ENCODE peak calls at places on chromosomes 11 and 22, in nine cellular contexts. One of them, this sample, is unnamed.

GRCh38 chr11:78586452-78587046 is 11.9 kb upstream of the NARS2 start:
- DNase-seq in HepG2: no peak
- DNase-seq in endodermal cell: no peak
- DNase-seq in left ventricle myocardium inferior: no peak
- DNase-seq in dorsolateral prefrontal cortex: no peak
- DNase-seq in testis: no peak
- DNase-seq in fibroblast of mammary gland: peak; percentile 44
- DNase-seq in cardiac fibroblast: peak; percentile 60
- DNase-seq in BJ: no peak
- DNase-seq in this sample: no peak

GRCh38 chr11:37544491-37544890 is 946.5 kb upstream of the RAG2 start:
- DNase-seq in left ventricle myocardium inferior: no peak
- DNase-seq in testis: no peak
- DNase-seq in fibroblast of mammary gland: no peak
- DNase-seq in dorsolateral prefrontal cortex: no peak
- DNase-seq in BJ: no peak
- DNase-seq in endodermal cell: no peak
- DNase-seq in HepG2: no peak
- DNase-seq in cardiac fibroblast: no peak
- DNase-seq in this sample: peak; percentile 12

GRCh38 chr11:117842131-117842941 is 17.8 kb upstream of the FXYD2 start:
- DNase-seq in dorsolateral prefrontal cortex: peak; percentile 31
- DNase-seq in fibroblast of mammary gland: no peak
- DNase-seq in BJ: no peak
- DNase-seq in left ventricle myocardium inferior: no peak
- DNase-seq in endodermal cell: peak; percentile 44
- DNase-seq in testis: peak; percentile 47
- DNase-seq in cardiac fibroblast: no peak
- DNase-seq in HepG2: no peak
- DNase-seq in this sample: no peak

GRCh38 chr11:74695705-74696280 is 35.4 kb downstream of the CHRDL2 start:
- DNase-seq in cardiac fibroblast: no peak
- DNase-seq in dorsolateral prefrontal cortex: no peak
- DNase-seq in testis: no peak
- DNase-seq in fibroblast of mammary gland: no peak
- DNase-seq in BJ: no peak
- DNase-seq in left ventricle myocardium inferior: no peak
- DNase-seq in HepG2: no peak
- DNase-seq in endodermal cell: peak; percentile 83
- DNase-seq in this sample: no peak

GRCh38 chr22:45859231-45860161 is 117.5 kb downstream of the WNT7B start:
- DNase-seq in BJ: no peak
- DNase-seq in fibroblast of mammary gland: peak; percentile 4
- DNase-seq in endodermal cell: no peak
- DNase-seq in dorsolateral prefrontal cortex: no peak
- DNase-seq in HepG2: peak; percentile 76
- DNase-seq in cardiac fibroblast: peak; percentile 11
- DNase-seq in left ventricle myocardium inferior: no peak
- DNase-seq in testis: no peak
- DNase-seq in this sample: no peak

GRCh38 chr11:117734596-117734995 is 62.4 kb downstream of the DSCAML1 start:
- DNase-seq in left ventricle myocardium inferior: no peak
- DNase-seq in cardiac fibroblast: no peak
- DNase-seq in HepG2: no peak
- DNase-seq in endodermal cell: peak; percentile 71
- DNase-seq in BJ: no peak
- DNase-seq in testis: no peak
- DNase-seq in dorsolateral prefrontal cortex: peak; percentile 63
- DNase-seq in fibroblast of mammary gland: no peak
- DNase-seq in this sample: no peak

GRCh38 chr22:40654522-40655167 is 18.1 kb upstream of the MRTFA start:
- DNase-seq in cardiac fibroblast: peak; percentile 67
- DNase-seq in dorsolateral prefrontal cortex: peak; percentile 67
- DNase-seq in testis: peak; percentile 70
- DNase-seq in HepG2: no peak
- DNase-seq in BJ: peak; percentile 70
- DNase-seq in fibroblast of mammary gland: peak; percentile 85
- DNase-seq in left ventricle myocardium inferior: peak; percentile 68
- DNase-seq in endodermal cell: peak; percentile 73
- DNase-seq in this sample: peak; percentile 49

GRCh38 chr11:15195454-15196200 is 80.9 kb downstream of the INSC start:
- DNase-seq in fibroblast of mammary gland: no peak
- DNase-seq in BJ: no peak
- DNase-seq in HepG2: peak; percentile 55
- DNase-seq in cardiac fibroblast: peak; percentile 13
- DNase-seq in left ventricle myocardium inferior: no peak
- DNase-seq in endodermal cell: peak; percentile 33
- DNase-seq in dorsolateral prefrontal cortex: no peak
- DNase-seq in testis: no peak
- DNase-seq in this sample: no peak

GRCh38 chr11:134714021-134714656 is 302.1 kb upstream of the B3GAT1 start:
- DNase-seq in testis: no peak
- DNase-seq in fibroblast of mammary gland: no peak
- DNase-seq in cardiac fibroblast: no peak
- DNase-seq in HepG2: no peak
- DNase-seq in left ventricle myocardium inferior: no peak
- DNase-seq in dorsolateral prefrontal cortex: no peak
- DNase-seq in BJ: no peak
- DNase-seq in endodermal cell: no peak
- DNase-seq in this sample: no peak

GRCh38 chr11:132114743-132115142 is 744.3 kb downstream of the NTM start:
- DNase-seq in endodermal cell: no peak
- DNase-seq in HepG2: no peak
- DNase-seq in cardiac fibroblast: no peak
- DNase-seq in left ventricle myocardium inferior: no peak
- DNase-seq in BJ: no peak
- DNase-seq in dorsolateral prefrontal cortex: no peak
- DNase-seq in fibroblast of mammary gland: peak; percentile 25
- DNase-seq in testis: no peak
- DNase-seq in this sample: no peak

GRCh38 chr11:72456651-72457050 is 22.3 kb upstream of the CLPB start:
- DNase-seq in BJ: no peak
- DNase-seq in endodermal cell: no peak
- DNase-seq in dorsolateral prefrontal cortex: no peak
- DNase-seq in HepG2: no peak
- DNase-seq in fibroblast of mammary gland: no peak
- DNase-seq in cardiac fibroblast: no peak
- DNase-seq in testis: no peak
- DNase-seq in left ventricle myocardium inferior: no peak
- DNase-seq in this sample: no peak

GRCh38 chr11:72460091-72460647 is 25.8 kb upstream of the CLPB start:
- DNase-seq in dorsolateral prefrontal cortex: no peak
- DNase-seq in fibroblast of mammary gland: no peak
- DNase-seq in cardiac fibroblast: no peak
- DNase-seq in BJ: no peak
- DNase-seq in endodermal cell: no peak
- DNase-seq in left ventricle myocardium inferior: no peak
- DNase-seq in HepG2: no peak
- DNase-seq in testis: no peak
- DNase-seq in this sample: no peak

GRCh38 chr11:72451836-72452376 is 17.6 kb upstream of the CLPB start:
- DNase-seq in left ventricle myocardium inferior: no peak
- DNase-seq in endodermal cell: no peak
- DNase-seq in fibroblast of mammary gland: no peak
- DNase-seq in testis: no peak
- DNase-seq in BJ: no peak
- DNase-seq in cardiac fibroblast: no peak
- DNase-seq in HepG2: no peak
- DNase-seq in dorsolateral prefrontal cortex: no peak
- DNase-seq in this sample: no peak

GRCh38 chr11:72454791-72455190 is 20.5 kb upstream of the CLPB start:
- DNase-seq in HepG2: no peak
- DNase-seq in BJ: no peak
- DNase-seq in fibroblast of mammary gland: no peak
- DNase-seq in testis: no peak
- DNase-seq in cardiac fibroblast: no peak
- DNase-seq in dorsolateral prefrontal cortex: no peak
- DNase-seq in endodermal cell: no peak
- DNase-seq in left ventricle myocardium inferior: no peak
- DNase-seq in this sample: no peak
- TF ChIP-seq CTCF in HepG2: peak; percentile 22
- TF ChIP-seq CTCF in BJ: peak; percentile 11
- TF ChIP-seq CTCF in fibroblast of mammary gland: peak; percentile 8
- TF ChIP-seq CTCF in testis: no peak
- TF ChIP-seq CTCF in cardiac fibroblast: peak; percentile 20
- TF ChIP-seq CTCF in dorsolateral prefrontal cortex: no peak
- TF ChIP-seq CTCF in endodermal cell: peak; percentile 70
- TF ChIP-seq CTCF in left ventricle myocardium inferior: no peak
- TF ChIP-seq CTCF in this sample: no peak

DNA sequence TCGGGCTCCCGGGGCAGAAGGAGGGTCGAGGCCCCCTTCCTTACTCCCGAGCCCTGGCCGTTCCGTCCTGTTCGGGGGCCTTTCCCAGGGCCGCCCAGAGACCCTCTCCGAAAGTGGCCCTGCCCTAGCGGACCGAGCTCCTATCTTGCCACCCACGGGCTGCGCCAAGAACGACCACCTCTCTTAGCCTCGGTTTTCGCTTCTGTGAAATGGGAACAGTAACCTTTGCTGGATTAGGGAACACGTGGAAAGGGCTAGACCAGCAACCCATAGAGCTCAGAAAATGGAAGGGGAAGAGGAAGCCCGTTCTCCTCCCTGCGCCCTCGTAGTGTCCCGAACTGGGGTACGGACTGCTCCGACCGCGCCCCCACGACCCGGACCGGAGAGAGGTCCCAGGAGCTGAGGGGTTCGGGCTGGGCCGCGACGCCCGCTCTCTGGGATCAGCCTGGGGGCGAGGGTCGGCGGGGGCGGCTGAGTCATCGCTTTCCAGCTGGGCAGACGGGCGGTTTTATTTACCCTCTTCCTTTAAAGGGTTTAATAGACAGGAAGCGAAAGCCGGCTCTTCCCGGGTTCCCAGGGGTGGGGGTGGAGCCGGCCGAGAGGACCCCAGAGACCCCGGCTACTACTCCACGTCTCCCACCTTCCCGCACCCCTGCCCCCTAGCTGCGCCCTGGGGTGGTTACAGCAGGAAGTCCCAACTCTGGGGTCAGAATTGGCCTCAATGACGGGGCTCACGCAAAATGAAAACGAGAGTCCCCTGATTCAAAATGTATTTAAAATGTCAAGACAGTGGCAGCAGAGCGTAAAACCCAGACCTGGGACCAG is 872 bp upstream of the PHLDA2 start:
- DNase-seq in HepG2: peak; percentile 53
- DNase-seq in cardiac fibroblast: peak; percentile 53
- DNase-seq in testis: no peak
- DNase-seq in left ventricle myocardium inferior: no peak
- DNase-seq in dorsolateral prefrontal cortex: peak; percentile 47
- DNase-seq in endodermal cell: peak; percentile 90
- DNase-seq in fibroblast of mammary gland: peak; percentile 62
- DNase-seq in BJ: no peak
- DNase-seq in this sample: no peak
- TF ChIP-seq CTCF in HepG2: no peak
- TF ChIP-seq CTCF in cardiac fibroblast: peak; percentile 55
- TF ChIP-seq CTCF in testis: peak; percentile 23
- TF ChIP-seq CTCF in left ventricle myocardium inferior: no peak
- TF ChIP-seq CTCF in dorsolateral prefrontal cortex: no peak
- TF ChIP-seq CTCF in endodermal cell: no peak
- TF ChIP-seq CTCF in fibroblast of mammary gland: peak; percentile 40
- TF ChIP-seq CTCF in BJ: peak; percentile 66
- TF ChIP-seq CTCF in this sample: peak; percentile 53

GRCh38 chr11:13091804-13092203 is 82.7 kb downstream of the RASSF10 start:
- DNase-seq in fibroblast of mammary gland: no peak
- DNase-seq in testis: no peak
- DNase-seq in cardiac fibroblast: no peak
- DNase-seq in endodermal cell: no peak
- DNase-seq in BJ: no peak
- DNase-seq in dorsolateral prefrontal cortex: no peak
- DNase-seq in left ventricle myocardium inferior: no peak
- DNase-seq in HepG2: peak; percentile 24
- DNase-seq in this sample: no peak
- TF ChIP-seq CTCF in fibroblast of mammary gland: no peak
- TF ChIP-seq CTCF in testis: no peak
- TF ChIP-seq CTCF in cardiac fibroblast: no peak
- TF ChIP-seq CTCF in endodermal cell: no peak
- TF ChIP-seq CTCF in BJ: no peak
- TF ChIP-seq CTCF in dorsolateral prefrontal cortex: no peak
- TF ChIP-seq CTCF in left ventricle myocardium inferior: no peak
- TF ChIP-seq CTCF in HepG2: no peak
- TF ChIP-seq CTCF in this sample: no peak

GRCh38 chr22:43955883-43956286 is 643 bp downstream of the SAMM50 start:
- DNase-seq in left ventricle myocardium inferior: no peak
- DNase-seq in BJ: no peak
- DNase-seq in cardiac fibroblast: peak; percentile 27
- DNase-seq in HepG2: no peak
- DNase-seq in testis: no peak
- DNase-seq in dorsolateral prefrontal cortex: no peak
- DNase-seq in endodermal cell: no peak
- DNase-seq in fibroblast of mammary gland: peak; percentile 12
- DNase-seq in this sample: no peak

GRCh38 chr22:43956805-43957463 is 1.7 kb downstream of the SAMM50 start:
- DNase-seq in endodermal cell: no peak
- DNase-seq in left ventricle myocardium inferior: no peak
- DNase-seq in cardiac fibroblast: peak; percentile 50
- DNase-seq in testis: no peak
- DNase-seq in fibroblast of mammary gland: no peak
- DNase-seq in BJ: no peak
- DNase-seq in dorsolateral prefrontal cortex: no peak
- DNase-seq in HepG2: peak; percentile 33
- DNase-seq in this sample: no peak

GRCh38 chr22:43956383-43956782 is 1.1 kb downstream of the SAMM50 start:
- DNase-seq in cardiac fibroblast: no peak
- DNase-seq in HepG2: peak; percentile 10
- DNase-seq in left ventricle myocardium inferior: no peak
- DNase-seq in dorsolateral prefrontal cortex: no peak
- DNase-seq in endodermal cell: no peak
- DNase-seq in fibroblast of mammary gland: no peak
- DNase-seq in BJ: no peak
- DNase-seq in testis: no peak
- DNase-seq in this sample: no peak

GRCh38 chr22:43953988-43954771 is 1.1 kb upstream of the SAMM50 start:
- DNase-seq in testis: no peak
- DNase-seq in cardiac fibroblast: no peak
- DNase-seq in dorsolateral prefrontal cortex: no peak
- DNase-seq in left ventricle myocardium inferior: no peak
- DNase-seq in HepG2: no peak
- DNase-seq in BJ: no peak
- DNase-seq in fibroblast of mammary gland: no peak
- DNase-seq in endodermal cell: no peak
- DNase-seq in this sample: no peak

DNA sequence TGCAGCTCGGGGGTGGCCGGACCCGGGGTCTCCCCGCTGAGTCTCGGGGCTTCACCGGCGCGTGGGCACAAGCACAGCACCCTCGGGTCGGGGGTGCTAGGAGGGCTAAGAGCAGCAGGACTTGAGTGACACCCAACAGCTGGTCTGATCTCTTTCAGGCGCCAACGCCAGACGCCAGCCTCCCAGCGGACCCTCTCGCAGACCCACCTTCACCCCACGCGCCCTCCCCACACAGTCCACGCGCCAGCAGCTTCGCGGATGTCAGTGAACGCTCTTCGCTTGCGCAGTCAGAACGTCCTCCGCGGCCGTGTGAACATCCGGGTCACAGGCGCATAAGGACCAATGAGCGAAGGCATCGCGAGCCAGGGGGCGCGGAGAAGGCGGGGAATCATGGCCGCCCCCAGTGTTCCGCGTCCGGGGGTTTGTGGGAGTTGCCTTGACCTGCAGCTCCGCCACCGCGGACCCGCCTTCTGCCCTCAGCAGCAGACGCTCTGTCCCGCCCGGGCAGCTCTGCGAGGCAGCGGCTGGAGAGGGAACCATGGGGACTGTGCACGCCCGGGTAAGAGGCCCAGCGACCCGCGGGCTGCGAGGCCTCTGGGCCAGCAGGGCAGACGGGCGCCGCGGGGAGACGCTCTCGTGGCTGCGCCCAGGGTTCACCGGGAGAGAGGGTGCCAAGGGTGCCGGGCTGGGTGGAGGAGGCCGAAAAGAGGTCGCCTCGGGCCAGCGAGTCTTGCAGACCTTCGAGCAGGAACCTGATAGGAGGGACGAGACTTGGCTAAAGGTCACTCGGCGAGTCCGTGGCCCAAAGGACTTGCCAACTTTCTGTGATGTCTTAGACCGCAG is at the start of gene SAMM50:
- DNase-seq in HepG2: peak; percentile 87
- DNase-seq in left ventricle myocardium inferior: peak; percentile 93
- DNase-seq in cardiac fibroblast: peak; percentile 92
- DNase-seq in BJ: peak; percentile 58
- DNase-seq in endodermal cell: peak; percentile 96
- DNase-seq in fibroblast of mammary gland: peak; percentile 87
- DNase-seq in testis: peak; percentile 96
- DNase-seq in dorsolateral prefrontal cortex: peak; percentile 95
- DNase-seq in this sample: peak; percentile 72
- TF ChIP-seq CTCF in HepG2: no peak
- TF ChIP-seq CTCF in left ventricle myocardium inferior: no peak
- TF ChIP-seq CTCF in cardiac fibroblast: no peak
- TF ChIP-seq CTCF in BJ: peak; percentile 19
- TF ChIP-seq CTCF in endodermal cell: no peak
- TF ChIP-seq CTCF in fibroblast of mammary gland: no peak
- TF ChIP-seq CTCF in testis: no peak
- TF ChIP-seq CTCF in dorsolateral prefrontal cortex: peak; percentile 54
- TF ChIP-seq CTCF in this sample: no peak

This sample was measured in AG09319.